ENCODE peak calls at places on chromosomes 12 and 14, in five cellular contexts. One of them, this sample, is unnamed.

GRCh38 chr12:57368349-57369095 is 62.3 kb downstream of the R3HDM2 start:
- DNase-seq in IMR-90: peak; percentile 4
- DNase-seq in neuronal stem cell: no peak
- DNase-seq in mesendoderm: peak; percentile 42
- DNase-seq in mesenchymal stem cell: peak; percentile 86
- DNase-seq in this sample: no peak

GRCh38 chr14:39665084-39665483 is 232.9 kb upstream of the FBXO33 start:
- DNase-seq in IMR-90: no peak
- DNase-seq in neuronal stem cell: no peak
- DNase-seq in mesendoderm: no peak
- DNase-seq in mesenchymal stem cell: no peak
- DNase-seq in this sample: no peak

GRCh38 chr12:57476162-57476992 is 3.3 kb downstream of the ARHGAP9 start:
- DNase-seq in IMR-90: no peak
- DNase-seq in neuronal stem cell: no peak
- DNase-seq in mesendoderm: no peak
- DNase-seq in mesenchymal stem cell: no peak
- DNase-seq in this sample: peak; percentile 64

GRCh38 chr12:53252349-53252916 is 15.7 kb upstream of the ESPL1 start:
- DNase-seq in IMR-90: no peak
- DNase-seq in neuronal stem cell: no peak
- DNase-seq in mesendoderm: no peak
- DNase-seq in mesenchymal stem cell: no peak
- DNase-seq in this sample: no peak

GRCh38 chr12:3034067-3034750 is 43.0 kb upstream of the TSPAN9 start:
- DNase-seq in IMR-90: peak; percentile 71
- DNase-seq in neuronal stem cell: peak; percentile 54
- DNase-seq in mesendoderm: peak; percentile 88
- DNase-seq in mesenchymal stem cell: peak; percentile 75
- DNase-seq in this sample: peak; percentile 93

GRCh38 chr12:110745632-110746284 is 3.1 kb upstream of the PPP1CC start:
- DNase-seq in IMR-90: no peak
- DNase-seq in neuronal stem cell: no peak
- DNase-seq in mesendoderm: no peak
- DNase-seq in mesenchymal stem cell: no peak
- DNase-seq in this sample: no peak

GRCh38 chr12:109134186-109134917 is 18.0 kb downstream of the ACACB start:
- DNase-seq in IMR-90: no peak
- DNase-seq in neuronal stem cell: no peak
- DNase-seq in mesendoderm: peak; percentile 61
- DNase-seq in mesenchymal stem cell: no peak
- DNase-seq in this sample: peak; percentile 81

GRCh38 chr12:22437031-22437806 is 102.7 kb upstream of the ST8SIA1 start:
- DNase-seq in IMR-90: no peak
- DNase-seq in neuronal stem cell: no peak
- DNase-seq in mesendoderm: peak; percentile 85
- DNase-seq in mesenchymal stem cell: no peak
- DNase-seq in this sample: peak; percentile 50

GRCh38 chr12:111340231-111340630 is 28.7 kb downstream of the PHETA1 start:
- DNase-seq in IMR-90: no peak
- DNase-seq in neuronal stem cell: no peak
- DNase-seq in mesendoderm: no peak
- DNase-seq in mesenchymal stem cell: no peak
- DNase-seq in this sample: no peak

GRCh38 chr12:124525927-124526692 is 41.3 kb downstream of the NCOR2 start:
- DNase-seq in IMR-90: no peak
- DNase-seq in neuronal stem cell: no peak
- DNase-seq in mesendoderm: no peak
- DNase-seq in mesenchymal stem cell: no peak
- DNase-seq in this sample: no peak

GRCh38 chr14:28102814-28103213 is 663.8 kb upstream of the FOXG1 start:
- DNase-seq in IMR-90: no peak
- DNase-seq in neuronal stem cell: no peak
- DNase-seq in mesendoderm: no peak
- DNase-seq in mesenchymal stem cell: no peak
- DNase-seq in this sample: no peak

GRCh38 chr12:132114667-132115066 is 29.5 kb downstream of the DDX51 start:
- DNase-seq in IMR-90: no peak
- DNase-seq in neuronal stem cell: no peak
- DNase-seq in mesendoderm: no peak
- DNase-seq in mesenchymal stem cell: no peak
- DNase-seq in this sample: no peak

GRCh38 chr14:92633724-92634123 is 114.7 kb downstream of the LGMN start:
- DNase-seq in IMR-90: peak; percentile 78
- DNase-seq in neuronal stem cell: no peak
- DNase-seq in mesendoderm: no peak
- DNase-seq in mesenchymal stem cell: peak; percentile 60
- DNase-seq in this sample: no peak

GRCh38 chr12:79983969-79984629 is 49.2 kb upstream of the PPP1R12A start:
- DNase-seq in IMR-90: peak; percentile 48
- DNase-seq in neuronal stem cell: no peak
- DNase-seq in mesendoderm: no peak
- DNase-seq in mesenchymal stem cell: peak; percentile 41
- DNase-seq in this sample: no peak

GRCh38 chr12:105419606-105420005 is 89.1 kb downstream of the C12orf75 start:
- DNase-seq in IMR-90: no peak
- DNase-seq in neuronal stem cell: no peak
- DNase-seq in mesendoderm: no peak
- DNase-seq in mesenchymal stem cell: no peak
- DNase-seq in this sample: no peak

GRCh38 chr12:65163755-65164154 is 5.6 kb upstream of the LEMD3 start:
- DNase-seq in IMR-90: no peak
- DNase-seq in neuronal stem cell: no peak
- DNase-seq in mesendoderm: no peak
- DNase-seq in mesenchymal stem cell: no peak
- DNase-seq in this sample: no peak

GRCh38 chr14:74569387-74569786 is 42.6 kb downstream of the LTBP2 start:
- DNase-seq in IMR-90: no peak
- DNase-seq in neuronal stem cell: no peak
- DNase-seq in mesendoderm: no peak
- DNase-seq in mesenchymal stem cell: no peak
- DNase-seq in this sample: no peak

GRCh38 chr14:74571441-74571841 is 40.6 kb downstream of the LTBP2 start:
- DNase-seq in IMR-90: peak; percentile 70
- DNase-seq in neuronal stem cell: no peak
- DNase-seq in mesendoderm: no peak
- DNase-seq in mesenchymal stem cell: peak; percentile 82
- DNase-seq in this sample: no peak

GRCh38 chr14:74568896-74569295 is 43.1 kb downstream of the LTBP2 start:
- DNase-seq in IMR-90: no peak
- DNase-seq in neuronal stem cell: no peak
- DNase-seq in mesendoderm: no peak
- DNase-seq in mesenchymal stem cell: no peak
- DNase-seq in this sample: no peak

GRCh38 chr14:74570696-74571095 is 41.3 kb downstream of the LTBP2 start:
- DNase-seq in IMR-90: no peak
- DNase-seq in neuronal stem cell: no peak
- DNase-seq in mesendoderm: no peak
- DNase-seq in mesenchymal stem cell: no peak
- DNase-seq in this sample: no peak

GRCh38 chr14:74569826-74570591 is 42.0 kb downstream of the LTBP2 start:
- DNase-seq in IMR-90: peak; percentile 21
- DNase-seq in neuronal stem cell: no peak
- DNase-seq in mesendoderm: no peak
- DNase-seq in mesenchymal stem cell: peak; percentile 43
- DNase-seq in this sample: no peak
- H2AK5ac ChIP-seq in IMR-90: peak overlapping the region; percentile 95
- H2AK5ac ChIP-seq in neuronal stem cell: no peak overlapping the region
- H2AK5ac ChIP-seq in mesendoderm: no peak overlapping the region
- H2AK5ac ChIP-seq in mesenchymal stem cell: peak overlapping the region; percentile 99
- H2AK5ac ChIP-seq in this sample: no peak overlapping the region

GRCh38 chr12:116264525-116265070 is 12.9 kb downstream of the MED13L start:
- DNase-seq in IMR-90: no peak
- DNase-seq in neuronal stem cell: no peak
- DNase-seq in mesendoderm: peak; percentile 60
- DNase-seq in mesenchymal stem cell: no peak
- DNase-seq in this sample: no peak

GRCh38 chr12:116265361-116266128 is 11.9 kb downstream of the MED13L start:
- DNase-seq in IMR-90: no peak
- DNase-seq in neuronal stem cell: no peak
- DNase-seq in mesendoderm: no peak
- DNase-seq in mesenchymal stem cell: no peak
- DNase-seq in this sample: no peak

GRCh38 chr12:116263431-116263830 is 14.1 kb downstream of the MED13L start:
- DNase-seq in IMR-90: no peak
- DNase-seq in neuronal stem cell: no peak
- DNase-seq in mesendoderm: no peak
- DNase-seq in mesenchymal stem cell: no peak
- DNase-seq in this sample: no peak

GRCh38 chr12:116262741-116263140 is 14.8 kb downstream of the MED13L start:
- DNase-seq in IMR-90: no peak
- DNase-seq in neuronal stem cell: no peak
- DNase-seq in mesendoderm: no peak
- DNase-seq in mesenchymal stem cell: no peak
- DNase-seq in this sample: no peak

DNA sequence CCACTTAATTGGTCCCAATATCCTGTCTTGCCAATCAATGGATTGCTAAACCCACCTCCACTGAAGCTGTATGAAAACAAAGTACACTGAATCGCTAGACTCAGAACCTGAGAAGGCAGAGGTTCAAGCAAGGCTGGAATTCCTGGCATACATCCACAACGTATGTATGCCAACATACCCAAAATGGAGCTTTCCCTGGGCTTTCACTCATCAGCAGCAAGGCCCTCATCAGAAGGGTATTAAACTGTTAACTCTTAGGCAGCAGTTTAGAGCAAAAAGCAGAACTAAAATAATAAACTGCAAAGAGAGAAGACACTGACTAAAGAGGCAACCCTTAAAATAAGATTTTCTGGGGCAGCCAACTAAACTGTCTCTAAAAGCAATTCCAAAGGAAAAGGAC is 13.6 kb downstream of the MED13L start:
- DNase-seq in IMR-90: no peak
- DNase-seq in neuronal stem cell: no peak
- DNase-seq in mesendoderm: peak; percentile 53
- DNase-seq in mesenchymal stem cell: no peak
- DNase-seq in this sample: no peak
- H3K4me2 ChIP-seq in IMR-90: peak overlapping the region; percentile 33
- H3K4me2 ChIP-seq in neuronal stem cell: no peak overlapping the region
- H3K4me2 ChIP-seq in mesendoderm: no peak overlapping the region
- H3K4me2 ChIP-seq in mesenchymal stem cell: no peak overlapping the region
- H3K4me2 ChIP-seq in this sample: no peak overlapping the region

GRCh38 chr14:69693145-69693544 is 73.8 kb upstream of the SRSF5 start:
- DNase-seq in IMR-90: no peak
- DNase-seq in neuronal stem cell: no peak
- DNase-seq in mesendoderm: no peak
- DNase-seq in mesenchymal stem cell: no peak
- DNase-seq in this sample: no peak
- H2AK5ac ChIP-seq in IMR-90: peak overlapping the region; percentile 22
- H2AK5ac ChIP-seq in neuronal stem cell: peak overlapping the region; percentile 0
- H2AK5ac ChIP-seq in mesendoderm: no peak overlapping the region
- H2AK5ac ChIP-seq in mesenchymal stem cell: no peak overlapping the region
- H2AK5ac ChIP-seq in this sample: no peak overlapping the region

GRCh38 chr14:65815127-65815526 is 402.6 kb downstream of the FUT8 start:
- DNase-seq in IMR-90: no peak
- DNase-seq in neuronal stem cell: no peak
- DNase-seq in mesendoderm: no peak
- DNase-seq in mesenchymal stem cell: no peak
- DNase-seq in this sample: no peak

GRCh38 chr14:65817011-65817410 is 404.5 kb downstream of the FUT8 start:
- DNase-seq in IMR-90: no peak
- DNase-seq in neuronal stem cell: no peak
- DNase-seq in mesendoderm: peak; percentile 68
- DNase-seq in mesenchymal stem cell: no peak
- DNase-seq in this sample: no peak

GRCh38 chr14:65808390-65808789 is 395.9 kb downstream of the FUT8 start:
- DNase-seq in IMR-90: no peak
- DNase-seq in neuronal stem cell: no peak
- DNase-seq in mesendoderm: no peak
- DNase-seq in mesenchymal stem cell: no peak
- DNase-seq in this sample: no peak

GRCh38 chr14:65810326-65810725 is 397.8 kb downstream of the FUT8 start:
- DNase-seq in IMR-90: no peak
- DNase-seq in neuronal stem cell: no peak
- DNase-seq in mesendoderm: no peak
- DNase-seq in mesenchymal stem cell: no peak
- DNase-seq in this sample: no peak

GRCh38 chr14:65813760-65814387 is 401.3 kb downstream of the FUT8 start:
- DNase-seq in IMR-90: no peak
- DNase-seq in neuronal stem cell: no peak
- DNase-seq in mesendoderm: peak; percentile 85
- DNase-seq in mesenchymal stem cell: no peak
- DNase-seq in this sample: peak; percentile 72
- H3K4me2 ChIP-seq in IMR-90: no peak overlapping the region
- H3K4me2 ChIP-seq in neuronal stem cell: no peak overlapping the region
- H3K4me2 ChIP-seq in mesendoderm: no peak overlapping the region
- H3K4me2 ChIP-seq in mesenchymal stem cell: no peak overlapping the region
- H3K4me2 ChIP-seq in this sample: no peak overlapping the region

DNA sequence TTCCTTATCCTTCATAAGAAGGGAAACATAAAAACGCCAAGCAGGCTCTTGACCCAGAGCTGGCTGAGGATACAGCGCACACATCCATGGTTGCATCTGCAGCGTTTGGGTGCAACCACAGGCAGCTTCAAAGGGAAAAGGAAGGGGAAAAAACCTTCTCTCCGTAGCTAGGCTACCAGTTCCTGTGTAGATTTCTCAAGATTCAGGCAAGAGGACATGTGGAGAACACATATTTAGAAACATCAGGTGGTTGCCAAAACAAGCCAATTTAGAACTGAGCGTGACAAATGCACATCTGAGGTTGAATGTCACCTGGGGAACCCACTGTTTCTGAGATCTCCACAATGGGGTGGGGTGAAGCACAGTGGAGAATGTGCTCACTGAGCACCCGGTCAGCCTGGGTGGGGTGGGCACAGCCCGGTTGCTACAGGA is 78.3 kb upstream of the BDKRB2 start:
- DNase-seq in IMR-90: peak; percentile 33
- DNase-seq in neuronal stem cell: no peak
- DNase-seq in mesendoderm: no peak
- DNase-seq in mesenchymal stem cell: peak; percentile 63
- DNase-seq in this sample: no peak
- H2AK5ac ChIP-seq in IMR-90: peak overlapping the region; percentile 66
- H2AK5ac ChIP-seq in neuronal stem cell: no peak overlapping the region
- H2AK5ac ChIP-seq in mesendoderm: no peak overlapping the region
- H2AK5ac ChIP-seq in mesenchymal stem cell: no peak overlapping the region
- H2AK5ac ChIP-seq in this sample: no peak overlapping the region